ENCODE peak calls at places on chromosomes 6 and 20, in ten cellular contexts. One of them, this sample, is unnamed.

GRCh38 chr6:1080453-1081328 is 231.2 kb upstream of the FOXQ1 start:
- DNase-seq in HFFc6: no peak
- DNase-seq in AG20443: no peak
- DNase-seq in BE2C: no peak
- DNase-seq in smooth muscle cell of the brain vasculature: no peak
- DNase-seq in activated CD8-positive, alpha-beta memory T cell treated with anti-CD3 and anti-CD28 coated beads, Interleukin-2, amount 50 U/mL, for 4 hours: no peak
- DNase-seq in CD8-positive, alpha-beta memory T cell: no peak
- DNase-seq in mucosa of descending colon: no peak
- DNase-seq in neural progenitor cell: no peak
- DNase-seq in fibroblast of pulmonary artery: no peak
- DNase-seq in this sample: no peak

GRCh38 chr6:12538881-12539357 is 177.6 kb upstream of the PHACTR1 start:
- DNase-seq in HFFc6: no peak
- DNase-seq in AG20443: peak
- DNase-seq in BE2C: no peak
- DNase-seq in smooth muscle cell of the brain vasculature: no peak
- DNase-seq in activated CD8-positive, alpha-beta memory T cell treated with anti-CD3 and anti-CD28 coated beads, Interleukin-2, amount 50 U/mL, for 4 hours: no peak
- DNase-seq in CD8-positive, alpha-beta memory T cell: no peak
- DNase-seq in mucosa of descending colon: no peak
- DNase-seq in neural progenitor cell: no peak
- DNase-seq in fibroblast of pulmonary artery: peak
- DNase-seq in this sample: no peak

GRCh38 chr20:45968801-45969711 is 2.9 kb downstream of the ZNF335 start:
- DNase-seq in HFFc6: peak
- DNase-seq in AG20443: peak
- DNase-seq in BE2C: no peak
- DNase-seq in smooth muscle cell of the brain vasculature: peak
- DNase-seq in activated CD8-positive, alpha-beta memory T cell treated with anti-CD3 and anti-CD28 coated beads, Interleukin-2, amount 50 U/mL, for 4 hours: no peak
- DNase-seq in CD8-positive, alpha-beta memory T cell: no peak
- DNase-seq in mucosa of descending colon: no peak
- DNase-seq in neural progenitor cell: no peak
- DNase-seq in fibroblast of pulmonary artery: no peak
- DNase-seq in this sample: no peak

GRCh38 chr20:35055445-35056276 is 36.9 kb downstream of the TRPC4AP start:
- DNase-seq in HFFc6: no peak
- DNase-seq in AG20443: peak
- DNase-seq in BE2C: peak
- DNase-seq in smooth muscle cell of the brain vasculature: no peak
- DNase-seq in activated CD8-positive, alpha-beta memory T cell treated with anti-CD3 and anti-CD28 coated beads, Interleukin-2, amount 50 U/mL, for 4 hours: no peak
- DNase-seq in CD8-positive, alpha-beta memory T cell: no peak
- DNase-seq in mucosa of descending colon: no peak
- DNase-seq in neural progenitor cell: no peak
- DNase-seq in fibroblast of pulmonary artery: peak
- DNase-seq in this sample: no peak

GRCh38 chr6:36207155-36207554 is 10.6 kb downstream of the BRPF3 start:
- DNase-seq in HFFc6: no peak
- DNase-seq in AG20443: no peak
- DNase-seq in BE2C: no peak
- DNase-seq in smooth muscle cell of the brain vasculature: no peak
- DNase-seq in activated CD8-positive, alpha-beta memory T cell treated with anti-CD3 and anti-CD28 coated beads, Interleukin-2, amount 50 U/mL, for 4 hours: no peak
- DNase-seq in CD8-positive, alpha-beta memory T cell: no peak
- DNase-seq in mucosa of descending colon: no peak
- DNase-seq in neural progenitor cell: no peak
- DNase-seq in fibroblast of pulmonary artery: no peak
- DNase-seq in this sample: no peak

GRCh38 chr20:39893013-39893685 is 795.9 kb downstream of the MAFB start:
- DNase-seq in HFFc6: no peak
- DNase-seq in AG20443: peak
- DNase-seq in BE2C: no peak
- DNase-seq in smooth muscle cell of the brain vasculature: peak
- DNase-seq in activated CD8-positive, alpha-beta memory T cell treated with anti-CD3 and anti-CD28 coated beads, Interleukin-2, amount 50 U/mL, for 4 hours: no peak
- DNase-seq in CD8-positive, alpha-beta memory T cell: no peak
- DNase-seq in mucosa of descending colon: no peak
- DNase-seq in neural progenitor cell: no peak
- DNase-seq in fibroblast of pulmonary artery: peak
- DNase-seq in this sample: no peak

GRCh38 chr6:38113810-38114577 is 294.5 kb downstream of the ZFAND3 start:
- DNase-seq in HFFc6: no peak
- DNase-seq in AG20443: no peak
- DNase-seq in BE2C: peak
- DNase-seq in smooth muscle cell of the brain vasculature: no peak
- DNase-seq in activated CD8-positive, alpha-beta memory T cell treated with anti-CD3 and anti-CD28 coated beads, Interleukin-2, amount 50 U/mL, for 4 hours: no peak
- DNase-seq in CD8-positive, alpha-beta memory T cell: no peak
- DNase-seq in mucosa of descending colon: no peak
- DNase-seq in neural progenitor cell: no peak
- DNase-seq in fibroblast of pulmonary artery: no peak
- DNase-seq in this sample: no peak

GRCh38 chr6:113755449-113756289 is 101.5 kb upstream of the MARCKS start:
- DNase-seq in HFFc6: no peak
- DNase-seq in AG20443: no peak
- DNase-seq in BE2C: no peak
- DNase-seq in smooth muscle cell of the brain vasculature: no peak
- DNase-seq in activated CD8-positive, alpha-beta memory T cell treated with anti-CD3 and anti-CD28 coated beads, Interleukin-2, amount 50 U/mL, for 4 hours: no peak
- DNase-seq in CD8-positive, alpha-beta memory T cell: no peak
- DNase-seq in mucosa of descending colon: no peak
- DNase-seq in neural progenitor cell: no peak
- DNase-seq in fibroblast of pulmonary artery: no peak
- DNase-seq in this sample: no peak

GRCh38 chr6:34295721-34296120 is 46.9 kb upstream of the SMIM29 start:
- DNase-seq in HFFc6: no peak
- DNase-seq in AG20443: no peak
- DNase-seq in BE2C: no peak
- DNase-seq in smooth muscle cell of the brain vasculature: no peak
- DNase-seq in activated CD8-positive, alpha-beta memory T cell treated with anti-CD3 and anti-CD28 coated beads, Interleukin-2, amount 50 U/mL, for 4 hours: no peak
- DNase-seq in CD8-positive, alpha-beta memory T cell: no peak
- DNase-seq in mucosa of descending colon: no peak
- DNase-seq in neural progenitor cell: no peak
- DNase-seq in fibroblast of pulmonary artery: peak
- DNase-seq in this sample: no peak

GRCh38 chr20:49615401-49616153 is 47.6 kb upstream of the PTGIS start:
- DNase-seq in HFFc6: peak
- DNase-seq in AG20443: peak
- DNase-seq in BE2C: peak
- DNase-seq in smooth muscle cell of the brain vasculature: no peak
- DNase-seq in activated CD8-positive, alpha-beta memory T cell treated with anti-CD3 and anti-CD28 coated beads, Interleukin-2, amount 50 U/mL, for 4 hours: no peak
- DNase-seq in CD8-positive, alpha-beta memory T cell: no peak
- DNase-seq in mucosa of descending colon: peak
- DNase-seq in neural progenitor cell: no peak
- DNase-seq in fibroblast of pulmonary artery: no peak
- DNase-seq in this sample: no peak

GRCh38 chr20:62350098-62350628 is 16.9 kb downstream of the LAMA5 start:
- DNase-seq in HFFc6: no peak
- DNase-seq in AG20443: no peak
- DNase-seq in BE2C: no peak
- DNase-seq in smooth muscle cell of the brain vasculature: no peak
- DNase-seq in activated CD8-positive, alpha-beta memory T cell treated with anti-CD3 and anti-CD28 coated beads, Interleukin-2, amount 50 U/mL, for 4 hours: no peak
- DNase-seq in CD8-positive, alpha-beta memory T cell: no peak
- DNase-seq in mucosa of descending colon: no peak
- DNase-seq in neural progenitor cell: no peak
- DNase-seq in fibroblast of pulmonary artery: no peak
- DNase-seq in this sample: no peak

GRCh38 chr6:139323511-139324445 is 32.0 kb upstream of the TXLNB start:
- DNase-seq in HFFc6: peak
- DNase-seq in AG20443: peak
- DNase-seq in BE2C: peak
- DNase-seq in smooth muscle cell of the brain vasculature: peak
- DNase-seq in activated CD8-positive, alpha-beta memory T cell treated with anti-CD3 and anti-CD28 coated beads, Interleukin-2, amount 50 U/mL, for 4 hours: peak
- DNase-seq in CD8-positive, alpha-beta memory T cell: peak
- DNase-seq in mucosa of descending colon: peak
- DNase-seq in neural progenitor cell: peak
- DNase-seq in fibroblast of pulmonary artery: peak
- DNase-seq in this sample: peak

This sample was measured in activated CD4-positive, alpha-beta T cell treated with anti-CD3 and anti-CD28 coated beads for 4 hours.